ENCODE peak calls at places on chromosomes 12 and 14, in nine cellular contexts. D is substantia nigra; C is SK-N-MC; F is stimulated activated CD4-positive, alpha-beta T cell treated with anti-CD3 and anti-CD28 coated beads, Interleukin-2, amount 100 ng/mL, for 24 hours; G is hippocampal formation; I is neural progenitor cell; Q is brain pericyte; S is left kidney; Y is GM04504. N is an unnamed sample.

GRCh38 chr14:77014004-77014604 is 14.4 kb downstream of the IRF2BPL start:
- DNase-seq in D (no peak), C (no peak), F (no peak), G (peak), I (peak), Q (no peak), S (peak), Y (no peak), N (peak)

GRCh38 chr14:80567905-80568512 is 356.7 kb upstream of the DIO2 start:
- DNase-seq in D (no peak), C (no peak), F (no peak), G (no peak), I (no peak), Q (no peak), S (peak), Y (no peak), N (no peak)

GRCh38 chr14:103194256-103195045 is 71.2 kb downstream of the TNFAIP2 start:
- DNase-seq in D (no peak), C (no peak), F (no peak), G (no peak), I (no peak), Q (no peak), S (no peak), Y (peak), N (no peak)

GRCh38 chr14:30221546-30221945 is 293.9 kb upstream of the PRKD1 start:
- DNase-seq in D (no peak), C (no peak), F (no peak), G (no peak), I (no peak), Q (no peak), S (no peak), Y (no peak), N (no peak)

GRCh38 chr14:32826404-32827082 is 112.1 kb upstream of the NPAS3 start:
- DNase-seq in D (no peak), C (no peak), F (no peak), G (peak), I (peak), Q (no peak), S (peak), Y (no peak), N (no peak)

GRCh38 chr12:24756479-24757024 is 192.3 kb downstream of the BCAT1 start:
- DNase-seq in D (no peak), C (no peak), F (no peak), G (no peak), I (no peak), Q (no peak), S (peak), Y (no peak), N (no peak)

GRCh38 chr12:15732341-15733061 is 56.7 kb downstream of the EPS8 start:
- DNase-seq in D (no peak), C (no peak), F (no peak), G (no peak), I (no peak), Q (no peak), S (peak), Y (peak), N (no peak)

GRCh38 chr14:75307700-75308379 is 29.2 kb downstream of the FOS start:
- DNase-seq in D (peak), C (no peak), F (peak), G (peak), I (peak), Q (no peak), S (peak), Y (no peak), N (peak)

GRCh38 chr14:25411933-25412757 is 362.2 kb upstream of the STXBP6 start:
- DNase-seq in D (no peak), C (no peak), F (no peak), G (peak), I (peak), Q (no peak), S (peak), Y (no peak), N (no peak)

GRCh38 chr12:52032431-52032796 is 18.8 kb upstream of the NR4A1 start:
- DNase-seq in D (no peak), C (no peak), F (no peak), G (no peak), I (no peak), Q (no peak), S (peak), Y (no peak), N (peak)

GRCh38 chr14:77181603-77182437 is at the start of gene TMEM63C:
- DNase-seq in D (peak), C (no peak), F (peak), G (peak), I (peak), Q (no peak), S (peak), Y (no peak), N (peak)

GRCh38 chr14:104477804-104478375 is 101.7 kb upstream of the C14orf180 start:
- DNase-seq in D (no peak), C (no peak), F (no peak), G (no peak), I (no peak), Q (no peak), S (peak), Y (no peak), N (no peak)

GRCh38 chr12:127559349-127560040 is 707.5 kb upstream of the TMEM132C start:
- DNase-seq in D (no peak), C (peak), F (peak), G (no peak), I (peak), Q (peak), S (peak), Y (peak), N (peak)

GRCh38 chr12:129186952-129187351 is 333.7 kb downstream of the GLT1D1 start:
- DNase-seq in D (no peak), C (no peak), F (no peak), G (no peak), I (peak), Q (no peak), S (peak), Y (no peak), N (no peak)

GRCh38 chr12:108939594-108939993 is 59.7 kb downstream of the DAO start:
- DNase-seq in D (no peak), C (no peak), F (no peak), G (no peak), I (peak), Q (no peak), S (peak), Y (no peak), N (no peak)

GRCh38 chr12:69936214-69936731 is 111.2 kb downstream of the MYRFL start:
- DNase-seq in D (no peak), C (no peak), F (no peak), G (no peak), I (no peak), Q (no peak), S (peak), Y (no peak), N (no peak)

GRCh38 chr14:71855399-71856036 is 76.7 kb upstream of the RGS6 start:
- DNase-seq in D (no peak), C (peak), F (peak), G (peak), I (peak), Q (peak), S (peak), Y (peak), N (peak)

GRCh38 chr14:70957710-70958109 is 50.5 kb downstream of the PCNX1 start:
- DNase-seq in D (no peak), C (no peak), F (no peak), G (no peak), I (no peak), Q (no peak), S (no peak), Y (no peak), N (no peak)

GRCh38 chr12:48197967-48198618 is 5.0 kb downstream of the OR10AD1 start:
- DNase-seq in D (peak), C (no peak), F (peak), G (peak), I (peak), Q (no peak), S (peak), Y (peak), N (peak)

GRCh38 chr12:126362964-126363363 is 1297.7 kb downstream of the AACS start:
- DNase-seq in D (no peak), C (no peak), F (no peak), G (no peak), I (peak), Q (no peak), S (no peak), Y (no peak), N (no peak)

GRCh38 chr12:119668315-119668651 is 350 bp downstream of the PRKAB1 start:
- DNase-seq in D (no peak), C (no peak), F (no peak), G (no peak), I (no peak), Q (no peak), S (no peak), Y (no peak), N (no peak)

GRCh38 chr14:100673085-100673806 is 53.4 kb upstream of the DLK1 start:
- DNase-seq in D (no peak), C (no peak), F (no peak), G (no peak), I (peak), Q (no peak), S (peak), Y (no peak), N (peak)

GRCh38 chr14:45728448-45729225 is 475.6 kb upstream of the MIS18BP1 start:
- DNase-seq in D (no peak), C (no peak), F (no peak), G (no peak), I (no peak), Q (no peak), S (peak), Y (no peak), N (no peak)

GRCh38 chr14:90583916-90584605 is 187.2 kb downstream of the CALM1 start:
- DNase-seq in D (no peak), C (no peak), F (no peak), G (no peak), I (no peak), Q (no peak), S (no peak), Y (no peak), N (no peak)

GRCh38 chr14:29528889-29529288 is 398.8 kb downstream of the PRKD1 start:
- DNase-seq in D (no peak), C (peak), F (no peak), G (no peak), I (no peak), Q (no peak), S (peak), Y (no peak), N (no peak)

GRCh38 chr12:120631097-120631496 is 9.3 kb upstream of the CABP1 start:
- DNase-seq in D (no peak), C (no peak), F (no peak), G (no peak), I (no peak), Q (no peak), S (no peak), Y (no peak), N (no peak)

GRCh38 chr14:92951912-92952471 is 29.0 kb downstream of the CHGA start:
- DNase-seq in D (peak), C (no peak), F (peak), G (peak), I (peak), Q (peak), S (peak), Y (peak), N (peak)

GRCh38 chr12:89225401-89225800 is 126.9 kb downstream of the DUSP6 start:
- DNase-seq in D (no peak), C (no peak), F (peak), G (no peak), I (no peak), Q (no peak), S (no peak), Y (peak), N (no peak)

GRCh38 chr14:76720382-76720813 is 40.9 kb upstream of the VASH1 start:
- DNase-seq in D (no peak), C (no peak), F (no peak), G (peak), I (peak), Q (no peak), S (peak), Y (peak), N (peak)

GRCh38 chr14:74566174-74567125 is 45.6 kb downstream of the LTBP2 start:
- DNase-seq in D (no peak), C (no peak), F (no peak), G (no peak), I (no peak), Q (no peak), S (no peak), Y (no peak), N (no peak)

GRCh38 chr12:12685305-12685704 is 10.7 kb downstream of the GPR19 start:
- DNase-seq in D (no peak), C (no peak), F (no peak), G (no peak), I (peak), Q (no peak), S (peak), Y (no peak), N (no peak)